ENCODE peak calls at places on chromosome 20, in eight cellular contexts. C is COR-L47; X is NCI-H187 treated with DMSO at 0.1 percent for 48 hours; H is activated CD4-positive, alpha-beta T cell treated with anti-CD3 and anti-CD28 coated beads, Interleukin-2, amount 10 ng/mL, durations not matched to agents 24 days and 14 days; K is psoas muscle; N is HCEC 1CT; D is CD4-positive, CD25-positive, alpha-beta regulatory T cell; T is HuH-7.5. J is an unnamed sample.
A peak's percentile ranks its signal among the peaks of the same experiment; 100 is the strongest.

GRCh38 chr20:57867807-57868206 is 158.0 kb upstream of the PMEPA1 start:
- DNase-seq in C (no peak), X (no peak), H (no peak), K (no peak), N (no peak), D (no peak), T (no peak), J (no peak)

GRCh38 chr20:51698252-51698651 is 69.9 kb downstream of the ATP9A start:
- DNase-seq in C (no peak), X (no peak), H (no peak), K (no peak), N (no peak), D (no peak), T (no peak), J (no peak)

GRCh38 chr20:44069203-44069931 is 117.6 kb downstream of the JPH2 start:
- DNase-seq in C (no peak), X (no peak), H (peak; percentile 92), K (no peak), N (no peak), D (peak; percentile 61), T (no peak), J (no peak)

GRCh38 chr20:58706975-58707681 is 14.5 kb downstream of the NPEPL1 start:
- DNase-seq in C (no peak), X (no peak), H (no peak), K (no peak), N (no peak), D (no peak), T (no peak), J (peak; percentile 43)

GRCh38 chr20:53343433-53343832 is 250.2 kb downstream of the ZNF217 start:
- DNase-seq in C (no peak), X (no peak), H (no peak), K (no peak), N (no peak), D (no peak), T (no peak), J (no peak)

GRCh38 chr20:58130156-58130555 is 98.3 kb downstream of the ANKRD60 start:
- DNase-seq in C (no peak), X (no peak), H (no peak), K (no peak), N (no peak), D (no peak), T (no peak), J (no peak)

GRCh38 chr20:35952480-35953410 is 1.6 kb downstream of the SCAND1 start:
- DNase-seq in C (no peak), X (no peak), H (peak; percentile 67), K (no peak), N (peak; percentile 5), D (no peak), T (no peak), J (no peak)

GRCh38 chr20:37984018-37984785 is 49.1 kb downstream of the TTI1 start:
- DNase-seq in C (peak; percentile 68), X (no peak), H (no peak), K (peak; percentile 33), N (no peak), D (no peak), T (no peak), J (no peak)

GRCh38 chr20:10040070-10040970 is 5.5 kb downstream of the ANKEF1 start:
- DNase-seq in C (no peak), X (no peak), H (no peak), K (no peak), N (peak; percentile 80), D (no peak), T (no peak), J (no peak)

GRCh38 chr20:9789136-9789535 is 49.7 kb downstream of the PAK5 start:
- DNase-seq in C (no peak), X (no peak), H (no peak), K (no peak), N (no peak), D (no peak), T (no peak), J (no peak)

GRCh38 chr20:19440660-19441527 is 228.5 kb downstream of the SLC24A3 start:
- DNase-seq in C (no peak), X (no peak), H (no peak), K (no peak), N (no peak), D (no peak), T (no peak), J (no peak)

GRCh38 chr20:19205999-19206398 is 6.4 kb upstream of the SLC24A3 start:
- DNase-seq in C (peak; percentile 38), X (no peak), H (peak; percentile 89), K (peak; percentile 75), N (peak; percentile 36), D (peak; percentile 3), T (peak; percentile 75), J (peak; percentile 89)

GRCh38 chr20:63124782-63125580 is 91.0 kb downstream of the YTHDF1 start:
- DNase-seq in C (no peak), X (no peak), H (no peak), K (no peak), N (no peak), D (no peak), T (no peak), J (no peak)

GRCh38 chr20:62212309-62212708 is 7.8 kb downstream of the HRH3 start:
- DNase-seq in C (no peak), X (no peak), H (no peak), K (no peak), N (no peak), D (no peak), T (no peak), J (peak; percentile 28)

GRCh38 chr20:57661201-57662027 is 41.2 kb upstream of the ZBP1 start:
- DNase-seq in C (no peak), X (no peak), H (no peak), K (no peak), N (no peak), D (no peak), T (no peak), J (peak; percentile 40)

GRCh38 chr20:47334022-47334551 is 22.4 kb downstream of the ZMYND8 start:
- DNase-seq in C (no peak), X (no peak), H (peak; percentile 62), K (peak; percentile 30), N (peak; percentile 99), D (no peak), T (no peak), J (no peak)

GRCh38 chr20:10670521-10671220 is 3.1 kb downstream of the JAG1 start:
- DNase-seq in C (no peak), X (no peak), H (no peak), K (no peak), N (no peak), D (no peak), T (peak; percentile 68), J (no peak)

GRCh38 chr20:9999660-10000059 is 35.1 kb upstream of the ANKEF1 start:
- DNase-seq in C (no peak), X (no peak), H (no peak), K (no peak), N (no peak), D (no peak), T (no peak), J (no peak)

GRCh38 chr20:2698912-2699311 is 6.3 kb downstream of the EBF4 start:
- DNase-seq in C (no peak), X (no peak), H (peak; percentile 53), K (no peak), N (no peak), D (no peak), T (no peak), J (no peak)

GRCh38 chr20:5524886-5525285 is 208.1 kb upstream of the PROKR2 start:
- DNase-seq in C (no peak), X (no peak), H (no peak), K (no peak), N (no peak), D (no peak), T (no peak), J (no peak)

GRCh38 chr20:15895126-15895525 is 678.1 kb downstream of the KIF16B start:
- DNase-seq in C (no peak), X (no peak), H (no peak), K (no peak), N (no peak), D (no peak), T (no peak), J (no peak)

GRCh38 chr20:20680991-20681508 is 31.4 kb downstream of the RALGAPA2 start:
- DNase-seq in C (no peak), X (no peak), H (no peak), K (no peak), N (no peak), D (no peak), T (no peak), J (no peak)

GRCh38 chr20:52622086-52622485 is 350.1 kb upstream of the TSHZ2 start:
- DNase-seq in C (no peak), X (no peak), H (no peak), K (no peak), N (peak; percentile 14), D (no peak), T (no peak), J (no peak)

GRCh38 chr20:25061821-25062530 is 4.0 kb upstream of the ACSS1 start:
- DNase-seq in C (no peak), X (no peak), H (no peak), K (no peak), N (no peak), D (no peak), T (no peak), J (peak; percentile 59)

GRCh38 chr20:24722586-24722985 is 226.5 kb upstream of the CST7 start:
- DNase-seq in C (no peak), X (no peak), H (no peak), K (no peak), N (no peak), D (no peak), T (no peak), J (no peak)

J was measured in Right ventricle myocardium inferior.